ENCODE peak calls at places on chromosomes 5 and 9, in seven cellular contexts. B is HepG2, G is HCT116, W is SK-N-SH, O is K562, T is H1, I is GM12878. X is an unnamed sample.

GRCh38 chr9:136316271-136316751 is 11.0 kb upstream of the GPSM1 start:
- DNase-seq in B (no peak), G (no peak), W (no peak), O (no peak), T (no peak), I (no peak), X (no peak)

GRCh38 chr5:93621340-93621872 is 38.4 kb downstream of the NR2F1 start:
- DNase-seq in B (peak), G (no peak), W (peak), O (no peak), T (no peak), I (no peak), X (no peak)

GRCh38 chr5:172093965-172094364 is 87.5 kb upstream of the FBXW11 start:
- DNase-seq in B (no peak), G (no peak), W (peak), O (no peak), T (no peak), I (no peak), X (no peak)

GRCh38 chr9:4435197-4435596 is 55.1 kb upstream of the SLC1A1 start:
- DNase-seq in B (no peak), G (no peak), W (no peak), O (no peak), T (no peak), I (no peak), X (no peak)

GRCh38 chr9:129272348-129273025 is 94.4 kb upstream of the IER5L start:
- DNase-seq in B (no peak), G (no peak), W (peak), O (no peak), T (no peak), I (no peak), X (no peak)

GRCh38 chr5:180608572-180609310 is 17.4 kb upstream of the SCGB3A1 start:
- DNase-seq in B (no peak), G (no peak), W (no peak), O (no peak), T (no peak), I (no peak), X (no peak)

GRCh38 chr9:122122903-122123632 is 30.0 kb upstream of the TTLL11 start:
- DNase-seq in B (peak), G (peak), W (peak), O (peak), T (no peak), I (no peak), X (peak)

GRCh38 chr9:85414399-85414798 is 327.4 kb downstream of the AGTPBP1 start:
- DNase-seq in B (no peak), G (no peak), W (no peak), O (no peak), T (no peak), I (no peak), X (no peak)

GRCh38 chr5:113274836-113275414 is 159.9 kb downstream of the TSSK1B start:
- DNase-seq in B (no peak), G (no peak), W (no peak), O (no peak), T (no peak), I (no peak), X (no peak)

GRCh38 chr9:124290743-124291554 is 33.2 kb downstream of the NEK6 start:
- DNase-seq in B (no peak), G (no peak), W (no peak), O (no peak), T (no peak), I (no peak), X (no peak)

GRCh38 chr5:8700222-8700621 is 831.3 kb downstream of the MTRR start:
- DNase-seq in B (no peak), G (no peak), W (no peak), O (no peak), T (no peak), I (no peak), X (no peak)

GRCh38 chr9:133149130-133150015 is 14.3 kb downstream of the GBGT1 start:
- DNase-seq in B (peak), G (peak), W (peak), O (peak), T (peak), I (peak), X (peak)

GRCh38 chr5:69491027-69491426 is 1.6 kb upstream of the OCLN start:
- DNase-seq in B (no peak), G (no peak), W (no peak), O (no peak), T (no peak), I (no peak), X (no peak)

GRCh38 chr5:110951373-110951791 is 120.1 kb upstream of the TSLP start:
- DNase-seq in B (no peak), G (no peak), W (no peak), O (no peak), T (no peak), I (no peak), X (no peak)
- TF ChIP-seq JUND in B (no peak), G (no peak), W (no peak), O (no peak), T (no peak), I (no peak), X (no peak)

GRCh38 chr9:3323714-3324113 is 202.1 kb downstream of the RFX3 start:
- DNase-seq in B (no peak), G (no peak), W (peak), O (no peak), T (no peak), I (no peak), X (no peak)

GRCh38 chr9:3330792-3331420 is 194.9 kb downstream of the RFX3 start:
- DNase-seq in B (no peak), G (no peak), W (no peak), O (no peak), T (no peak), I (no peak), X (no peak)

GRCh38 chr9:3331801-3332200 is 194.0 kb downstream of the RFX3 start:
- DNase-seq in B (peak), G (peak), W (peak), O (no peak), T (no peak), I (no peak), X (peak)

GRCh38 chr9:3332802-3333201 is 193.0 kb downstream of the RFX3 start:
- DNase-seq in B (no peak), G (no peak), W (no peak), O (no peak), T (no peak), I (no peak), X (no peak)

GRCh38 chr9:3329361-3329760 is 196.4 kb downstream of the RFX3 start:
- DNase-seq in B (no peak), G (no peak), W (no peak), O (no peak), T (no peak), I (no peak), X (no peak)
- TF ChIP-seq JUND in B (no peak), G (no peak), W (peak), O (no peak), T (no peak), I (no peak), X (no peak)

DNA sequence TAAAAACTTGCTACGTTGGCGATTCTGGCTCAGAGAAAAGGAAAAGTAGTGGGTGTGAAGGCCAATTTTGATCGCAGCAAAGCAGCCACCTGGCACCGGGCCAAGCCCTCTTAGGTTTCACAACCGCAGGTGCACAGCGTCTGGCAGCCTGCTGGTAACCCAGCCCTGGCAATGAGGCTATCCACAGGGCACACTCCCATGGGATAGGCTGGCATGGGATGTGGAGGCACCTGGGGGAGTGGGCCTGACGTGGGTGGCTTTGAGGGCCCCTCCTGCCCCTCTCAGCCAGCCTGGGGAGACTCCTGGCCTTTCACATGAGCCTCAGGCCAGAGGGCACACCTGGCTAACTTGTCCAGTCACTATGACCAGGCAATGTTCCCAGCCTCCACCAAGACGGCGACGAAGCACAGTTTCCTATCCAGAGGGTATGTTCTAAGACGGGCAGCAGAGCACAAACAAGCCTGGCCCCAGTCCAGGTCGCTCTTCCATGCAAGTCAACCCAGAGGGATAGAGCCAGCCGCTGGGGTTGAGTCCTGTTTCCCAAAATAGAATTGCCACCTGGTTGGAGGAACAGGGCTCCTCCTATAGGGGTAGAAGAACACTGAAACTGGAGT is 19.0 kb downstream of the CMBL start:
- DNase-seq in B (no peak), G (no peak), W (no peak), O (no peak), T (no peak), I (no peak), X (peak)
- TF ChIP-seq JUND in B (no peak), G (no peak), W (no peak), O (no peak), T (no peak), I (no peak), X (no peak)

GRCh38 chr9:114643906-114644305 is 13.7 kb downstream of the TEX53 start:
- DNase-seq in B (no peak), G (no peak), W (no peak), O (no peak), T (no peak), I (no peak), X (no peak)

GRCh38 chr9:114641974-114642373 is 15.6 kb downstream of the TEX53 start:
- DNase-seq in B (no peak), G (no peak), W (no peak), O (no peak), T (no peak), I (no peak), X (no peak)

GRCh38 chr9:114638441-114638840 is 19.2 kb downstream of the TEX53 start:
- DNase-seq in B (no peak), G (no peak), W (no peak), O (no peak), T (no peak), I (no peak), X (no peak)

DNA sequence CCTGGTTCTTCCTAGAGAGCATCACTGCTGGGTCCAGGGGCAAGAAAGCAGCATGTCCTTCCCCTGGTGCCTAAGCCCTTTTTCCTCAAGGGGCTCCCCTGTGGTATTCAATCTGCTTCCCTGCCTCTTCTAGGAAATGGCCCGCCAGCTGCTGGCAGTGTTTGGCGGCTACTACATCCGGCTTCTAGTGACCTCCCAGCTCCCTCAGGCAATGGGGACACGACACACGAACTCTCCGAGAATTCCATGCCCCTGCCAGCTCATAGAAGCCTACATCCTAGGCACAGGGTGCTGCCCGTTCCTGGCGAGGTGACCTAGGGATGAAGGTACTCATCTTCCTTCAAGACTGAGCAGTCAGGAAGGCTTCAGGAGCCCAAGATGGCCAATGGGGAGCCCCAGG is 14.6 kb downstream of the TEX53 start:
- DNase-seq in B (no peak), G (no peak), W (no peak), O (no peak), T (no peak), I (no peak), X (no peak)
- TF ChIP-seq JUND in B (no peak), G (no peak), W (no peak), O (no peak), T (no peak), I (no peak), X (no peak)

GRCh38 chr9:135053133-135053532 is 34.3 kb upstream of the OLFM1 start:
- DNase-seq in B (no peak), G (no peak), W (no peak), O (no peak), T (no peak), I (no peak), X (no peak)
- TF ChIP-seq JUND in B (no peak), G (no peak), W (no peak), O (no peak), T (no peak), I (no peak), X (no peak)

DNA sequence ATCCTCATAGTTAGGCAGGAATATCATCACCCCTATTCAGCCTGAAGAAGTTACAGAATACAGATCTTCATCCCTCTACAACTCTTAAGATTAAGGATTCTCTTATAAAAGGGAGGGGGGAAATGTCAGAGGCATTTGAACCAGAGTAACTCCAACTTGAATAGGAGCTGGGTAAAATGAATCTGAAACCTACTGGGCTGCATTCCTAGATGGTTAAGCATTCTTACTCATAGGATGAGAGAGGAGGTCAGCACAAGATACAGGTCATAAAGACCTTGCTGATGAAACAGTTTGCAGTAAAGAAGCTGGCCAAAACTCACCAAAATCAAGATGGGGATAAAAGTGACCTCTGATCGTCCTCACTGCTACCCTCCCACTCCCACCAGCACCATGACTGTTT is 14.4 kb downstream of the FREM1 start:
- DNase-seq in B (no peak), G (no peak), W (no peak), O (no peak), T (no peak), I (no peak), X (no peak)
- TF ChIP-seq JUND in B (no peak), G (no peak), W (no peak), O (no peak), T (no peak), I (no peak), X (no peak)